ENCODE peak calls at places on chromosome 1, in eight cellular contexts. R is breast epithelium, O is A673, K is heart right ventricle, Z is smooth muscle cell of the brain vasculature, I is heart left ventricle, L is cardiac fibroblast, F is psoas muscle. M is an unnamed sample.

GRCh38 chr1:115336741-115337140 is 1.3 kb downstream of the NGF start:
- DNase-seq in O (peak), R (no peak), I (no peak), Z (no peak), L (no peak), F (no peak), K (no peak), M (no peak)

GRCh38 chr1:234776875-234777849 is 167.2 kb upstream of the IRF2BP2 start:
- DNase-seq in O (peak), Z (no peak), F (no peak), L (no peak), K (no peak), I (no peak), R (no peak), M (no peak)

GRCh38 chr1:5874416-5875110 is 117.7 kb downstream of the NPHP4 start:
- DNase-seq in R (no peak), F (no peak), L (no peak), O (no peak), Z (no peak), K (no peak), I (no peak), M (no peak)

GRCh38 chr1:50333595-50333974 is 89.7 kb downstream of the DMRTA2 start:
- DNase-seq in R (no peak), I (peak), K (peak), Z (no peak), F (peak), O (peak), L (peak), M (peak)

GRCh38 chr1:226948480-226948879 is 8.4 kb downstream of the COQ8A start:
- DNase-seq in O (no peak), I (no peak), Z (no peak), F (no peak), R (no peak), K (no peak), L (no peak), M (no peak)

GRCh38 chr1:205922314-205922713 is 20.9 kb downstream of the SLC26A9 start:
- DNase-seq in F (no peak), O (no peak), R (no peak), K (no peak), Z (no peak), I (no peak), L (no peak), M (no peak)

GRCh38 chr1:84319662-84320061 is 18.2 kb downstream of the SAMD13 start:
- DNase-seq in F (no peak), Z (no peak), O (no peak), L (no peak), K (no peak), I (no peak), R (no peak), M (no peak)

GRCh38 chr1:185869590-185869989 is 135.4 kb downstream of the HMCN1 start:
- DNase-seq in K (no peak), I (no peak), L (no peak), R (no peak), O (peak), F (no peak), Z (no peak), M (no peak)

GRCh38 chr1:161193561-161194235 is 5.2 kb downstream of the ADAMTS4 start:
- DNase-seq in F (peak), O (no peak), R (no peak), Z (no peak), L (peak), K (no peak), I (peak), M (no peak)

GRCh38 chr1:65792671-65793358 is at the start of gene PDE4B:
- DNase-seq in L (peak), K (no peak), O (peak), R (no peak), F (peak), I (peak), Z (no peak), M (no peak)

GRCh38 chr1:234954613-234955012 is 174.0 kb downstream of the TOMM20 start:
- DNase-seq in I (no peak), R (no peak), F (no peak), Z (no peak), L (no peak), O (no peak), K (no peak), M (no peak)

GRCh38 chr1:5312299-5312686 is 657.9 kb downstream of the AJAP1 start:
- DNase-seq in R (no peak), O (no peak), I (no peak), K (no peak), Z (no peak), L (no peak), F (no peak), M (no peak)

GRCh38 chr1:94962745-94963265 is 35.9 kb upstream of the CNN3 start:
- DNase-seq in I (no peak), R (no peak), K (peak), Z (no peak), F (no peak), L (peak), O (no peak), M (peak)

GRCh38 chr1:39213511-39214002 is 9.1 kb downstream of the MACF1 start:
- DNase-seq in O (no peak), F (no peak), R (no peak), K (no peak), I (no peak), Z (no peak), L (peak), M (no peak)

GRCh38 chr1:17587693-17588047 is 48.2 kb downstream of the ARHGEF10L start:
- DNase-seq in F (no peak), R (no peak), L (peak), O (peak), Z (no peak), I (no peak), K (peak), M (no peak)

GRCh38 chr1:190754769-190755168 is 277.1 kb upstream of the BRINP3 start:
- DNase-seq in O (peak), K (no peak), Z (no peak), I (no peak), F (no peak), L (peak), R (no peak), M (no peak)

GRCh38 chr1:175129997-175130648 is 62.5 kb downstream of the KIAA0040 start:
- DNase-seq in F (no peak), K (peak), I (no peak), L (peak), Z (no peak), R (no peak), O (peak), M (no peak)

GRCh38 chr1:226371049-226371694 is 36.7 kb downstream of the PARP1 start:
- DNase-seq in O (no peak), F (no peak), Z (no peak), L (no peak), R (no peak), K (no peak), I (no peak), M (no peak)

GRCh38 chr1:3460653-3461237 is 6.3 kb downstream of the ARHGEF16 start:
- DNase-seq in F (peak), O (no peak), R (no peak), L (peak), K (no peak), Z (no peak), I (peak), M (no peak)

GRCh38 chr1:172144445-172145060 is 275.9 kb upstream of the C1orf105 start:
- DNase-seq in R (no peak), F (peak), Z (peak), L (peak), K (peak), I (peak), O (peak), M (no peak)